ENCODE peak calls at places on chromosomes 2 and 18, in seven cellular contexts. A, D, E, N, X, J and U are unnamed samples.

GRCh38 chr18:3703732-3704176 is 253.8 kb downstream of the TGIF1 start:
- DNase-seq in A (peak), D (no peak), E (peak), N (peak), X (peak), J (no peak), U (peak)

GRCh38 chr2:64244049-64244446 is 99.8 kb upstream of the PELI1 start:
- DNase-seq in A (no peak), D (no peak), E (no peak), N (no peak), X (no peak), J (no peak), U (no peak)

GRCh38 chr18:70421471-70421870 is 132.6 kb downstream of the SOCS6 start:
- DNase-seq in A (peak), D (no peak), E (peak), N (no peak), X (no peak), J (no peak), U (no peak)

GRCh38 chr2:239157766-239158165 is 243.1 kb downstream of the HDAC4 start:
- DNase-seq in A (no peak), D (no peak), E (peak), N (no peak), X (peak), J (peak), U (no peak)

GRCh38 chr2:230849633-230850357 is 14.9 kb upstream of the ITM2C start:
- DNase-seq in A (peak), D (no peak), E (peak), N (peak), X (peak), J (no peak), U (no peak)

GRCh38 chr2:136081582-136082210 is 36.3 kb downstream of the CXCR4 start:
- DNase-seq in A (no peak), D (no peak), E (no peak), N (no peak), X (no peak), J (no peak), U (no peak)

GRCh38 chr2:239929504-239929903 is 95.6 kb downstream of the NDUFA10 start:
- DNase-seq in A (no peak), D (no peak), E (no peak), N (no peak), X (no peak), J (peak), U (no peak)

GRCh38 chr18:2706903-2707302 is 51.4 kb downstream of the SMCHD1 start:
- DNase-seq in A (peak), D (no peak), E (no peak), N (no peak), X (no peak), J (no peak), U (no peak)

GRCh38 chr2:171318463-171318934 is 115.3 kb downstream of the METTL8 start:
- DNase-seq in A (peak), D (no peak), E (no peak), N (no peak), X (no peak), J (no peak), U (no peak)

GRCh38 chr2:219561179-219562048 is 9.9 kb downstream of the OBSL1 start:
- DNase-seq in A (no peak), D (no peak), E (no peak), N (no peak), X (no peak), J (no peak), U (no peak)

GRCh38 chr2:184780944-184781343 is 182.6 kb downstream of the ZNF804A start:
- DNase-seq in A (peak), D (no peak), E (peak), N (no peak), X (no peak), J (no peak), U (no peak)

GRCh38 chr2:57598552-57598951 is 448.1 kb upstream of the VRK2 start:
- DNase-seq in A (no peak), D (no peak), E (no peak), N (no peak), X (no peak), J (no peak), U (no peak)

GRCh38 chr18:63292844-63293683 is 26.5 kb downstream of the BCL2 start:
- DNase-seq in A (no peak), D (no peak), E (no peak), N (peak), X (no peak), J (no peak), U (no peak)

GRCh38 chr2:237732790-237733349 is 65.7 kb upstream of the RBM44 start:
- DNase-seq in A (no peak), D (no peak), E (no peak), N (no peak), X (no peak), J (no peak), U (no peak)

GRCh38 chr2:81984969-81985637 is 1680.6 kb upstream of the LRRTM1 start:
- DNase-seq in A (no peak), D (no peak), E (no peak), N (no peak), X (no peak), J (no peak), U (no peak)

GRCh38 chr2:101560780-101561315 is 85.9 kb upstream of the RFX8 start:
- DNase-seq in A (no peak), D (no peak), E (no peak), N (no peak), X (no peak), J (no peak), U (no peak)

GRCh38 chr2:234795272-234795920 is 156.4 kb upstream of the SH3BP4 start:
- DNase-seq in A (no peak), D (no peak), E (no peak), N (no peak), X (no peak), J (peak), U (peak)

GRCh38 chr18:63981719-63982118 is 11.8 kb downstream of the SERPINB8 start:
- DNase-seq in A (no peak), D (no peak), E (no peak), N (no peak), X (no peak), J (no peak), U (no peak)

GRCh38 chr2:134148172-134148571 is 105.7 kb upstream of the MGAT5 start:
- DNase-seq in A (no peak), D (no peak), E (no peak), N (no peak), X (no peak), J (no peak), U (no peak)

GRCh38 chr2:176356251-176356650 is 87.0 kb downstream of the MTX2 start:
- DNase-seq in A (peak), D (no peak), E (no peak), N (no peak), X (no peak), J (no peak), U (no peak)

GRCh38 chr2:173021939-173022371 is 53.7 kb upstream of the MAP3K20 start:
- DNase-seq in A (peak), D (no peak), E (peak), N (no peak), X (peak), J (no peak), U (peak)

GRCh38 chr18:48814490-48815181 is 136.1 kb downstream of the SMAD7 start:
- DNase-seq in A (no peak), D (no peak), E (no peak), N (no peak), X (no peak), J (peak), U (peak)

GRCh38 chr2:159476329-159476728 is 140.0 kb downstream of the BAZ2B start:
- DNase-seq in A (no peak), D (no peak), E (no peak), N (no peak), X (no peak), J (no peak), U (no peak)

GRCh38 chr2:160334028-160334729 is 134.1 kb upstream of the ITGB6 start:
- DNase-seq in A (peak), D (no peak), E (peak), N (no peak), X (no peak), J (no peak), U (peak)

GRCh38 chr2:54212456-54212855 is 43.6 kb downstream of the TSPYL6 start:
- DNase-seq in A (peak), D (no peak), E (peak), N (no peak), X (no peak), J (no peak), U (peak)

GRCh38 chr2:101083613-101084012 is 67.6 kb downstream of the TBC1D8 start:
- DNase-seq in A (no peak), D (no peak), E (no peak), N (no peak), X (no peak), J (no peak), U (no peak)

DNA sequence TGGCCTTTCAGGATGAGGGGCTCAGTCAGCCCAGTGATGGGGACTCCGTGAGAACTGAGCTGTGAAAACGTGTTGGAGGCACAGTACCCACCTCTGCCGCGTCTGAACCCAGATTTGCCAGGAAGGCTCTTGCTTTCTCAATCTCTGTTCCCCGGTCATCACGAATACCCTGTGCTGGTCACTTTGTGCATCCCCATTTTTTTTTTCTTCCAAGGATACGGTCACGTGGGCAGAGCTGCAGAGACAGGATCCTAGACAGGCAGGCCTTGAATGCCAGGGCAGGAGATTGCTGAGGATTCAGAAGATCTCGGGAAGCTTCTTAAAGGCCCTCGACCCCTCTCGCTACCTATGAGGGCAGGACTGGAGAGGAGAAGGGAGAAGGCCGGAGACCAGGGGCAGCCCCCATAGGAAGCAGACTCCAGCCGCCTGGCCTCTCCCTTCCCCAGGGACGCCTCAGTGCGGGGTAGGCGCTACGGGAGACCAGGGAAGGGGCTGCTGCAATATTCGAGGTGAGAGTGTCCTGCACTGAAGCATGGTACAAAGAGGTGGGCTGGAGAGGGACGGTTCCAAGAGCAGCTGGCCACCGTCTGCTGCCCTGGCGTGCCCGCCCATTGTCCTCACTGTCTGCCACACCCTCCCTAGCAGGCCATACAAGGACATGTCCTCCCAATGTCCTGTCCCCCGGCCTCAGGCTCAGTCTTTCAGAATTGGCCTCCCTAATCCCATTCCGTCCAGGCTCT is 29.0 kb upstream of the TAF1B start:
- DNase-seq in A (no peak), D (no peak), E (no peak), N (peak), X (no peak), J (peak), U (no peak)
- TF ChIP-seq CTCF in A (no peak), D (no peak), E (no peak), N (no peak), X (no peak), J (no peak), U (no peak)

GRCh38 chr2:16314691-16315457 is 350.8 kb downstream of the CYRIA start:
- DNase-seq in A (no peak), D (no peak), E (no peak), N (no peak), X (no peak), J (no peak), U (no peak)
- TF ChIP-seq CTCF in A (no peak), D (no peak), E (no peak), N (no peak), X (no peak), J (no peak), U (no peak)

GRCh38 chr18:40866013-40866644 is 1088.9 kb upstream of the PIK3C3 start:
- DNase-seq in A (no peak), D (no peak), E (peak), N (no peak), X (no peak), J (peak), U (no peak)
- TF ChIP-seq CTCF in A (no peak), D (no peak), E (no peak), N (no peak), X (no peak), J (no peak), U (no peak)

GRCh38 chr2:118858485-118859156 is 11.2 kb upstream of the EN1 start:
- DNase-seq in A (no peak), D (no peak), E (no peak), N (peak), X (no peak), J (peak), U (no peak)

GRCh38 chr2:118856330-118856977 is 9.0 kb upstream of the EN1 start:
- DNase-seq in A (no peak), D (no peak), E (no peak), N (peak), X (no peak), J (peak), U (no peak)

GRCh38 chr2:118857677-118858484 is 10.4 kb upstream of the EN1 start:
- DNase-seq in A (no peak), D (no peak), E (no peak), N (peak), X (no peak), J (peak), U (no peak)

GRCh38 chr2:118855451-118856279 is 8.2 kb upstream of the EN1 start:
- DNase-seq in A (peak), D (no peak), E (peak), N (peak), X (peak), J (peak), U (peak)

GRCh38 chr2:118856978-118857676 is 9.7 kb upstream of the EN1 start:
- DNase-seq in A (no peak), D (no peak), E (no peak), N (peak), X (no peak), J (peak), U (no peak)
- TF ChIP-seq CTCF in A (no peak), D (no peak), E (no peak), N (no peak), X (no peak), J (no peak), U (no peak)